ENCODE peak calls at places on chromosome X, in five cellular contexts. K is GM12878, F is HepG2, C is SK-N-SH, H is K562. Z is an unnamed sample.

GRCh38 chrX:153885968-153886903 is at the start of gene L1CAM:
- DNase-seq in C (peak; percentile 85), K (no peak), F (no peak), H (peak; percentile 85), Z (no peak)

GRCh38 chrX:24145340-24146186 is 4.0 kb upstream of the ZFX start:
- DNase-seq in F (peak; percentile 18), H (no peak), C (peak; percentile 42), K (no peak), Z (no peak)

GRCh38 chrX:31572396-31572795 is 500.6 kb upstream of the FTHL17 start:
- DNase-seq in C (no peak), H (no peak), F (no peak), K (no peak), Z (no peak)

GRCh38 chrX:49862093-49862492 is 17.2 kb upstream of the USP27X start:
- DNase-seq in C (no peak), H (peak; percentile 25), K (no peak), F (peak; percentile 59), Z (no peak)

GRCh38 chrX:134604701-134605271 is 53.5 kb downstream of the PLAC1 start:
- DNase-seq in H (no peak), F (no peak), C (no peak), K (no peak), Z (no peak)

GRCh38 chrX:3380603-3381002 is 34.2 kb upstream of the MXRA5 start:
- DNase-seq in K (no peak), H (no peak), F (no peak), C (no peak), Z (no peak)

GRCh38 chrX:46218373-46218772 is 326.8 kb downstream of the ZNF674 start:
- DNase-seq in F (no peak), K (no peak), C (no peak), H (no peak), Z (no peak)

GRCh38 chrX:136397001-136397400 is 90.7 kb upstream of the BRS3 start:
- DNase-seq in F (peak; percentile 0), K (no peak), H (no peak), C (no peak), Z (no peak)

GRCh38 chrX:108316456-108316855 is 121.8 kb downstream of the COL4A6 start:
- DNase-seq in H (no peak), C (no peak), F (no peak), K (no peak), Z (no peak)

GRCh38 chrX:8179653-8180052 is 8.6 kb upstream of the VCX2 start:
- DNase-seq in H (no peak), F (no peak), K (no peak), C (peak; percentile 16), Z (no peak)

GRCh38 chrX:99353412-99353811 is 1056.7 kb downstream of the PCDH19 start:
- DNase-seq in K (no peak), H (no peak), C (no peak), F (peak; percentile 45), Z (no peak)

GRCh38 chrX:70029790-70030189 is 19.9 kb downstream of the AWAT2 start:
- DNase-seq in C (no peak), H (no peak), F (no peak), K (no peak), Z (no peak)

GRCh38 chrX:131975851-131976250 is 47.3 kb upstream of the STK26 start:
- DNase-seq in F (no peak), H (no peak), C (no peak), K (no peak), Z (no peak)

GRCh38 chrX:101208152-101208905 is 11.3 kb upstream of the DRP2 start:
- DNase-seq in F (peak; percentile 4), K (peak; percentile 9), C (no peak), H (no peak), Z (no peak)

GRCh38 chrX:17738002-17738713 is 865 bp downstream of the SCML1 start:
- DNase-seq in F (peak; percentile 56), C (peak; percentile 30), H (no peak), K (no peak), Z (no peak)

GRCh38 chrX:72387247-72387646 is 81.5 kb upstream of the CITED1 start:
- DNase-seq in K (no peak), H (no peak), C (no peak), F (no peak), Z (no peak)

GRCh38 chrX:150036181-150036580 is 97.9 kb upstream of the EOLA2 start:
- DNase-seq in K (no peak), F (peak; percentile 53), C (peak; percentile 4), H (no peak), Z (no peak)

GRCh38 chrX:106921637-106922036 is 1.4 kb downstream of the CLDN2 start:
- DNase-seq in K (no peak), H (no peak), F (no peak), C (no peak), Z (no peak)

GRCh38 chrX:119272882-119273806 is 37.1 kb downstream of the PGRMC1 start:
- DNase-seq in F (no peak), H (no peak), K (no peak), C (peak; percentile 27), Z (no peak)

GRCh38 chrX:57070185-57070984 is 51.0 kb downstream of the SPIN2B start:
- DNase-seq in K (no peak), F (no peak), H (no peak), C (peak; percentile 10), Z (no peak)

GRCh38 chrX:146615807-146616206 is 193.8 kb upstream of the CXorf51B start:
- DNase-seq in C (no peak), K (no peak), F (no peak), H (no peak), Z (no peak)

DNA sequence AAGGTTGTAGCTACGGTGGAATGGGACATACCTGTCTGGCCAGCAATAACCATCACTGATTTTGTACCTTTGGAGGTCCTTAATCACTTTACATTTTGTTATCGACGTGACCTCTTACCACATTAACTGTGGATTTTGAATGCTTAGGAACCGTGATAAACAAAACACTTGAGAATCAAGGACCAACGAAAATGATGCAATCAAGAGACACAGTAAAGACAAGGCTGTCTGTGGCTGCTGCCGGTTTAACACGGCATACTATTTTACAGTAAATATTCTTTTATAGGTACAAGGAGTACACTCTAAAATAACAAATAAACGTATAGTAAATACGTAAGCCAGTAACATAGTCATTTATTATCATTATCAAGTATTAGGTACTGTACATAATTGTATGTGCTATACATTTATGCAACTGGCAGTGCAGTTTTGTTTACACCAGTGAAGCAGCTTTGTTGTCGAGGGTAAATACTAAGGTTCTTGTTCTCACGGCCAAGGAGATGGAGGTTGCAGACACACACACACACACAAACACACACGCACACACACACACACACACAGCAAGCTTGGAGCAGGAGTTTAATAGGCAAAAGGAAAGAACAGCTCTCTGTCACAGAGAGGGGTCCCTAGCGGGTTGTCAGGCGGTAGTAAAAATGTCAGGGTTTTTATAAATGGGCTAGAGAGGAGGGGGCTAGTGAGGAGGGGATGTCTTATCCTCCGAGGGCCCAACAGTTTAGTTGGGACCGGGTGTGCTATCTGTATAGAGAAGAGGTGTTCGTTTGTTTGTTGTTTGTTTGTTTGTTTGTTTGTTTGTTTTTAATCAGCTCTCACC is 194.7 kb upstream of the CXorf51B start:
- DNase-seq in C (no peak), F (no peak), H (no peak), K (no peak), Z (no peak)
- TF ChIP-seq REST in C (no peak), F (no peak), H (no peak), K (no peak), Z (no peak)

DNA sequence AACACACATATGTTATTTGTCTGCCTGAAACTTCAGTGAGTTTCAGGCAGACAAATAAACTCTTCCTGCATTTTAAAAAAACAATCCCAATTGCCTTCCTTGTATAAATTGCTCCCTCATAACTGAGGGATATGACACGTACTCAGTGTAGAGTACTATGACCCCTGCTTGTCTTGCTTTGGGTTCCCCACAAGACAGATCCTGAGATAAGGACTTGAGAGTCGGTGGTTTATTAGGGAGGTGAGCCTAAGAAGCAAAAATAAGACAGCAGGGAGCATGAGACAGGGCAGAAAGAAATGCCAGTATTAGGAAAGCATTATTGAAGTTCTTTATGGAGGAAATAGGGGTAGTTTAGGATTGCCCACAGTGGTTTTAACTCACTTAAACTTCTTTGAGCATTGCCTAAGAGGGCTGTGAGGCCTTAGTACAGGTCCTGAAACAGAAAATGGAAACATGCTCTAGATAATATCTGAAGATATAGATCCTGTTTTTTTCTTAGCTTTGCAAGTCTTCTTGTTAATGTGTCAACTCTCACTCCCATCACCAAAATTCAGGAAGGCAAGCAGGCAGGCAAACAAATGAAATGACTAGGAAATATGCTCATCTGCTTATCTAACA is 33.7 kb downstream of the RTL3 start:
- DNase-seq in F (no peak), K (no peak), H (no peak), C (no peak), Z (peak; percentile 30)
- TF ChIP-seq GABPA in F (no peak), K (no peak), H (no peak), C (no peak), Z (no peak)

DNA sequence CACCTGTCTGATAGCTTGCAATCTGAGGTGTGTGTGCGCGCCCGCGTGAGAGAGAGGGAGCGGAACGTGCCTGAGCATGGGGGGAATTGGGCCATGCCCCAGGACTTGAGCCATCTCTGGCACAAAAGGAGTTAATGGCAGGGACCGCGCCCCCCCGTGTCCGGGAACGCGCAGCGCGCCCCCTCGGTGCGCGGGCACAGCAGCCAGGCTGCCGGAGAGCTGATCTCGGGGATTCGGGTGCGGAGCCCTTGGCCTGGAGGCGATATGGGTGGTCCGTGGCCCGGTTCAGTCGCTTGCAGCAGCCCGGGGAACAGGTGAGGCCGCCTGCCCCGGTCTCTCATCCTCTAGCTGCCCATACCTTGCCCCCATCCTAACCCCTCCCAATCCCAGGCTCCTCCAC is at the start of gene NLGN3:
- DNase-seq in F (no peak), H (no peak), C (peak; percentile 73), K (no peak), Z (no peak)
- H3K4me3 ChIP-seq in F (no peak within 1 kb of the TSS), H (no peak within 1 kb of the TSS), C (peak within 1 kb of the TSS; percentile 32), K (no peak within 1 kb of the TSS), Z (no peak within 1 kb of the TSS)

DNA sequence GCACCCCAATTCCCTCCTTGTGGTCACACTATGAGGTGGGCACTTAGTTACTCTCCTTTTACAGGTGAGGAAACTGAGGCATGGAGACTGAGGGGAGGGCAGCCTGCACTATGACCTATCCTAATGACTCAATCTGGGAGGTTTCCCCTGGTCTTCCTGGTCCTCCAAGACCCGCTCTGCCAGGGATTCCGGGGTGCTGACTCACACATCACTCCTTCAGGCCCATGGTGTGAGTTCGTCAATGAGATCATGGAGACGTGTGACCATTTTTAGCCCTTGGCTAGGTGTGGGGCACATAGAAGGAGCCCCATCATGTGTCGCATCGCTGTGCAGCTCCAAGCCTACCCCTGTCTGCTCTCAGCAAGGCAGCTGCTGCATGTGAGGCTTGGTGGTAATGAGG is 32.4 kb upstream of the BCOR start:
- DNase-seq in K (no peak), C (no peak), F (no peak), H (no peak), Z (no peak)
- TF ChIP-seq REST in K (no peak), C (no peak), F (no peak), H (no peak), Z (no peak)

Z was measured in HL-60.